ENCODE peak calls at places on chromosomes 6 and 20, in seven cellular contexts. Z, V, M, B, P, C and X are unnamed samples. For H3K4me1, the result is how much of the 10 kb centered on the place peaks cover.

GRCh38 chr6:163159110-163159509 is 255.4 kb upstream of the QKI start:
- DNase-seq in Z (no peak), P (no peak), C (no peak), M (no peak), V (no peak), B (no peak), X (no peak)

GRCh38 chr6:136077834-136078576 is 172.1 kb downstream of the MTFR2 start:
- DNase-seq in B (no peak), V (no peak), C (peak), P (no peak), Z (no peak), M (no peak), X (no peak)

GRCh38 chr20:44848254-44849015 is 37.1 kb upstream of the YWHAB start:
- DNase-seq in M (no peak), C (no peak), B (no peak), P (no peak), Z (no peak), V (no peak), X (no peak)

GRCh38 chr6:8383584-8383983 is 51.8 kb downstream of the SLC35B3 start:
- DNase-seq in P (no peak), C (no peak), M (no peak), V (no peak), Z (no peak), B (no peak), X (no peak)

GRCh38 chr6:44224154-44224977 is 971 bp downstream of the SLC29A1 start:
- DNase-seq in M (no peak), V (no peak), Z (no peak), C (peak), B (no peak), P (no peak), X (no peak)

GRCh38 chr6:83057705-83058321 is 7.8 kb downstream of the UBE3D start:
- DNase-seq in B (no peak), C (peak), M (no peak), Z (no peak), P (peak), V (no peak), X (no peak)

GRCh38 chr20:17856024-17856564 is 112.5 kb downstream of the SNX5 start:
- DNase-seq in V (no peak), C (no peak), M (no peak), Z (no peak), P (peak), B (no peak), X (peak)

GRCh38 chr20:56465997-56466396 is 2.4 kb upstream of the RTF2 start:
- DNase-seq in P (no peak), V (no peak), C (no peak), B (no peak), Z (no peak), M (no peak), X (no peak)

GRCh38 chr6:14797875-14798593 is 447.8 kb upstream of the JARID2 start:
- DNase-seq in V (no peak), M (no peak), Z (no peak), C (no peak), P (no peak), B (no peak), X (no peak)

GRCh38 chr6:141359953-141360352 is 772.8 kb upstream of the GJE1 start:
- DNase-seq in V (no peak), B (no peak), C (no peak), M (no peak), Z (no peak), P (no peak), X (no peak)

GRCh38 chr6:82976179-82976578 is 89.5 kb downstream of the UBE3D start:
- DNase-seq in B (no peak), C (no peak), M (no peak), P (peak), V (no peak), Z (no peak), X (no peak)

GRCh38 chr20:43979576-43979975 is 64.9 kb downstream of the TOX2 start:
- DNase-seq in M (no peak), C (no peak), P (no peak), V (no peak), Z (no peak), B (no peak), X (no peak)

GRCh38 chr6:111294374-111294967 is 188.5 kb downstream of the REV3L start:
- DNase-seq in P (peak), M (no peak), Z (no peak), C (no peak), B (no peak), V (no peak), X (no peak)

GRCh38 chr6:62150048-62150663 is 135.9 kb downstream of the KHDRBS2 start:
- DNase-seq in Z (no peak), V (no peak), C (peak), B (peak), P (no peak), M (no peak), X (no peak)

GRCh38 chr6:128511518-128511917 is 8.9 kb downstream of the PTPRK start:
- DNase-seq in M (no peak), Z (no peak), C (no peak), P (peak), B (no peak), V (no peak), X (no peak)

GRCh38 chr6:47483516-47483852 is 5.9 kb downstream of the CD2AP start:
- DNase-seq in V (no peak), M (no peak), P (no peak), Z (no peak), B (no peak), C (no peak), X (no peak)

GRCh38 chr6:95227301-95227700 is 350.0 kb upstream of the MANEA start:
- DNase-seq in M (no peak), P (no peak), C (no peak), B (peak), V (no peak), Z (no peak), X (no peak)

GRCh38 chr6:54617730-54618129 is 228.8 kb upstream of the FAM83B start:
- DNase-seq in V (no peak), B (no peak), M (no peak), Z (no peak), C (peak), P (peak), X (no peak)

GRCh38 chr6:38443750-38444149 is 196.0 kb downstream of the BTBD9 start:
- DNase-seq in P (no peak), M (no peak), B (no peak), C (no peak), V (no peak), Z (no peak), X (no peak)

GRCh38 chr20:36951198-36951976 is at the start of gene SAMHD1:
- DNase-seq in C (peak), Z (peak), B (peak), P (peak), M (peak), V (peak), X (peak)

GRCh38 chr20:36956674-36957073 is 5.2 kb upstream of the SAMHD1 start:
- DNase-seq in V (no peak), C (no peak), P (no peak), M (no peak), B (no peak), Z (no peak), X (no peak)

GRCh38 chr20:36957875-36958667 is 6.6 kb upstream of the SAMHD1 start:
- DNase-seq in Z (no peak), C (no peak), B (no peak), M (no peak), P (peak), V (no peak), X (peak)

GRCh38 chr20:36950432-36951197 is 893 bp downstream of the SAMHD1 start:
- DNase-seq in Z (peak), V (peak), B (peak), M (peak), P (peak), C (peak), X (peak)

GRCh38 chr20:36951977-36952738 is 650 bp upstream of the SAMHD1 start:
- DNase-seq in M (no peak), V (no peak), C (no peak), B (no peak), Z (no peak), P (no peak), X (no peak)
- H3K4me3 ChIP-seq in M (peak), V (peak), C (peak), B (peak), Z (peak), P (peak), X (peak)

GRCh38 chr6:165930668-165931067 is 237.0 kb downstream of the TBXT start:
- DNase-seq in B (no peak), M (no peak), P (no peak), C (no peak), V (no peak), Z (no peak), X (no peak)
- H3K4me1 ChIP-seq in B (under half), M (under half), P (under half), C (under half), V (under half), Z (under half), X (under half)

GRCh38 chr20:49456646-49457045 is 25.8 kb downstream of the KCNB1 start:
- DNase-seq in C (no peak), P (no peak), V (no peak), B (no peak), M (no peak), Z (no peak), X (no peak)
- H3K4me3 ChIP-seq in C (no peak), P (no peak), V (no peak), B (no peak), M (no peak), Z (no peak), X (no peak)

GRCh38 chr6:25472314-25472713 is 179.7 kb upstream of the SCGN start:
- DNase-seq in B (no peak), M (no peak), C (no peak), P (no peak), V (no peak), Z (no peak), X (no peak)
- H3K4me1 ChIP-seq in B (under half), M (under half), C (under half), P (under half), V (under half), Z (under half), X (under half)

GRCh38 chr6:158014505-158015187 is 33.0 kb downstream of the SYNJ2 start:
- DNase-seq in P (no peak), C (no peak), Z (no peak), M (no peak), V (peak), B (no peak), X (peak)
- H3K4me3 ChIP-seq in P (no peak), C (no peak), Z (no peak), M (no peak), V (no peak), B (no peak), X (no peak)

GRCh38 chr6:33276581-33276863 is 401 bp upstream of the B3GALT4 start:
- DNase-seq in V (no peak), P (no peak), C (no peak), M (no peak), B (no peak), Z (no peak), X (no peak)
- H3K4me1 ChIP-seq in V (half or more), P (under half), C (under half), M (half or more), B (under half), Z (under half), X (half or more)

GRCh38 chr6:30670760-30671527 is 1.9 kb downstream of the DHX16 start:
- DNase-seq in B (no peak), V (no peak), C (no peak), M (no peak), Z (no peak), P (no peak), X (no peak)
- H3K4me3 ChIP-seq in B (no peak), V (no peak), C (no peak), M (no peak), Z (no peak), P (no peak), X (no peak)

GRCh38 chr20:34637245-34638185 is 39.4 kb downstream of the PIGU start:
- DNase-seq in V (no peak), Z (no peak), M (no peak), P (no peak), B (no peak), C (peak), X (peak)
- H3K4me1 ChIP-seq in V (under half), Z (under half), M (under half), P (under half), B (under half), C (under half), X (under half)

GRCh38 chr20:5691918-5692618 is 58.1 kb upstream of the SHLD1 start:
- DNase-seq in M (no peak), P (no peak), C (no peak), Z (no peak), B (no peak), V (no peak), X (no peak)
- H3K4me3 ChIP-seq in M (no peak), P (no peak), C (no peak), Z (no peak), B (no peak), V (no peak), X (no peak)